ENCODE peak calls at places on chromosomes 1 and 21, in eight cellular contexts. L is psoas muscle; Z is AG04450; J is GM10248; T is brain microvascular endothelial cell; G is adrenal gland; W is foreskin fibroblast; S is CD4-positive, alpha-beta T cell. R is an unnamed sample.

GRCh38 chr1:231872461-231872910 is 245.9 kb downstream of the DISC1 start:
- DNase-seq in W (peak; percentile 57), S (no peak), L (no peak), T (peak; percentile 27), Z (no peak), J (no peak), G (no peak), R (peak; percentile 30)

GRCh38 chr1:41813755-41814694 is 104.7 kb downstream of the HIVEP3 start:
- DNase-seq in W (peak; percentile 10), J (no peak), L (peak; percentile 90), Z (no peak), S (no peak), T (peak; percentile 27), G (no peak), R (no peak)

GRCh38 chr1:34780528-34780927 is 486 bp upstream of the GJB3 start:
- DNase-seq in L (peak; percentile 4), T (no peak), J (no peak), G (no peak), W (no peak), S (no peak), Z (no peak), R (no peak)

GRCh38 chr1:17007121-17007520 is 4.6 kb downstream of the ATP13A2 start:
- DNase-seq in T (no peak), J (no peak), W (no peak), S (no peak), G (no peak), Z (no peak), L (peak; percentile 44), R (no peak)

GRCh38 chr1:30929135-30929889 is 20.8 kb upstream of the SDC3 start:
- DNase-seq in W (peak; percentile 73), L (no peak), Z (no peak), J (peak; percentile 68), G (peak; percentile 77), T (peak; percentile 48), S (peak; percentile 28), R (no peak)

GRCh38 chr1:71428029-71428428 is 347.2 kb upstream of the ZRANB2 start:
- DNase-seq in T (no peak), Z (no peak), J (no peak), L (no peak), G (no peak), S (no peak), W (no peak), R (no peak)

GRCh38 chr1:85144351-85144750 is 56.5 kb downstream of the SYDE2 start:
- DNase-seq in T (no peak), S (no peak), G (no peak), W (no peak), L (no peak), Z (no peak), J (no peak), R (no peak)

GRCh38 chr1:93603581-93603980 is 78.1 kb downstream of the BCAR3 start:
- DNase-seq in L (no peak), Z (no peak), W (no peak), J (no peak), S (no peak), G (peak; percentile 9), T (no peak), R (no peak)

GRCh38 chr1:190738321-190738720 is 260.7 kb upstream of the BRINP3 start:
- DNase-seq in S (no peak), G (no peak), T (no peak), J (no peak), L (no peak), Z (peak; percentile 3), W (peak; percentile 32), R (no peak)

GRCh38 chr1:2340918-2341254 is 50.5 kb downstream of the MORN1 start:
- DNase-seq in G (no peak), L (peak; percentile 25), T (no peak), Z (no peak), W (no peak), S (no peak), J (no peak), R (no peak)

GRCh38 chr1:25443030-25443699 is 12.5 kb downstream of the MACO1 start:
- DNase-seq in T (no peak), J (no peak), W (no peak), Z (no peak), S (no peak), L (no peak), G (no peak), R (no peak)

GRCh38 chr1:226002667-226003501 is 3.7 kb upstream of the SDE2 start:
- DNase-seq in Z (no peak), T (peak; percentile 27), J (no peak), S (no peak), G (peak; percentile 57), W (peak; percentile 83), L (peak; percentile 75), R (no peak)

GRCh38 chr1:41613646-41614592 is 129.4 kb upstream of the EDN2 start:
- DNase-seq in S (no peak), L (no peak), J (no peak), Z (no peak), T (peak; percentile 43), W (peak; percentile 88), G (no peak), R (peak; percentile 32)

GRCh38 chr1:225814381-225814780 is 4.5 kb downstream of the EPHX1 start:
- DNase-seq in L (no peak), S (no peak), J (no peak), G (peak; percentile 70), W (no peak), T (no peak), Z (no peak), R (no peak)

GRCh38 chr1:161309868-161310267 is at the start of gene MPZ:
- DNase-seq in T (no peak), W (no peak), G (no peak), J (no peak), S (no peak), Z (no peak), L (no peak), R (no peak)

GRCh38 chr1:29924017-29924431 is 687.7 kb downstream of the PTPRU start:
- DNase-seq in S (no peak), L (no peak), G (no peak), T (no peak), J (no peak), Z (no peak), W (no peak), R (no peak)

GRCh38 chr1:121483961-121484424 is 299.2 kb downstream of the SRGAP2C start:
- DNase-seq in Z (peak; percentile 59), J (no peak), S (no peak), G (no peak), L (no peak), W (peak; percentile 81), T (peak; percentile 66), R (peak; percentile 49)

GRCh38 chr1:36919491-36920145 is 114.7 kb downstream of the GRIK3 start:
- DNase-seq in Z (no peak), J (no peak), W (no peak), G (no peak), S (no peak), T (no peak), L (no peak), R (no peak)

GRCh38 chr1:32028746-32029145 is 15.1 kb downstream of the KHDRBS1 start:
- DNase-seq in W (peak; percentile 49), S (no peak), Z (no peak), G (no peak), L (no peak), J (no peak), T (no peak), R (no peak)

GRCh38 chr21:35088235-35088865 is 39.2 kb upstream of the RUNX1 start:
- DNase-seq in L (no peak), S (no peak), T (no peak), W (peak; percentile 12), Z (no peak), J (no peak), G (no peak), R (no peak)

GRCh38 chr1:165364432-165365133 is 8.1 kb upstream of the LMX1A start:
- DNase-seq in J (no peak), W (peak; percentile 81), T (no peak), S (no peak), G (no peak), L (peak; percentile 93), Z (no peak), R (no peak)

GRCh38 chr1:162404550-162405160 is 7.3 kb downstream of the SH2D1B start:
- DNase-seq in W (peak; percentile 75), Z (peak; percentile 21), L (no peak), S (no peak), T (peak; percentile 66), G (no peak), J (no peak), R (no peak)

GRCh38 chr1:47681735-47682134 is 243.9 kb downstream of the FOXD2 start:
- DNase-seq in W (no peak), L (no peak), S (no peak), Z (no peak), G (peak; percentile 5), T (no peak), J (no peak), R (no peak)

GRCh38 chr1:209692745-209693504 is 11.7 kb upstream of the HSD11B1 start:
- DNase-seq in J (peak; percentile 65), W (peak; percentile 91), G (peak; percentile 90), Z (peak; percentile 70), S (peak; percentile 51), L (peak; percentile 81), T (peak; percentile 55), R (peak; percentile 67)
- TF ChIP-seq CTCF in J (peak; percentile 65), W (peak; percentile 80), G (peak; percentile 93), Z (peak; percentile 90), S (peak; percentile 85), L (peak; percentile 85), T (peak; percentile 85), R (peak; percentile 83)

GRCh38 chr1:104092698-104093097 is 343.0 kb downstream of the AMY1C start:
- DNase-seq in S (no peak), J (no peak), T (no peak), Z (no peak), G (no peak), L (no peak), W (no peak), R (no peak)
- TF ChIP-seq CTCF in S (no peak), J (no peak), T (no peak), Z (no peak), G (no peak), L (no peak), W (no peak), R (no peak)

GRCh38 chr1:20727746-20728316 is 4.7 kb downstream of the SH2D5 start:
- DNase-seq in Z (no peak), S (no peak), G (no peak), T (no peak), J (peak; percentile 21), W (peak; percentile 28), L (no peak), R (no peak)
- TF ChIP-seq CTCF in Z (no peak), S (no peak), G (no peak), T (peak; percentile 29), J (no peak), W (no peak), L (no peak), R (no peak)

GRCh38 chr1:5990913-5991783 is 1.1 kb downstream of the NPHP4 start:
- DNase-seq in J (peak; percentile 53), L (no peak), T (peak; percentile 27), Z (no peak), G (peak; percentile 40), W (peak; percentile 58), S (peak; percentile 24), R (no peak)

GRCh38 chr1:5992814-5993552 is 758 bp upstream of the NPHP4 start:
- DNase-seq in T (no peak), W (peak; percentile 38), G (no peak), J (no peak), Z (no peak), L (peak; percentile 57), S (no peak), R (no peak)

GRCh38 chr1:5991784-5992033 is 516 bp downstream of the NPHP4 start:
- DNase-seq in L (no peak), G (peak; percentile 53), J (peak; percentile 77), W (no peak), S (no peak), T (no peak), Z (no peak), R (no peak)

GRCh38 chr1:5993553-5994510 is 1.6 kb upstream of the NPHP4 start:
- DNase-seq in Z (no peak), J (no peak), G (no peak), W (no peak), S (no peak), L (peak; percentile 47), T (no peak), R (no peak)

GRCh38 chr1:5992034-5992813 is at the start of gene NPHP4:
- DNase-seq in J (peak; percentile 99), T (peak; percentile 100), G (peak; percentile 100), Z (peak; percentile 99), S (peak; percentile 97), L (peak; percentile 100), W (peak; percentile 100), R (peak; percentile 99)
- TF ChIP-seq CTCF in J (no peak), T (no peak), G (no peak), Z (peak; percentile 6), S (no peak), L (no peak), W (no peak), R (no peak)